ENCODE peak calls at places on chromosome 20, in four cellular contexts. P is stimulated activated CD4-positive, alpha-beta T cell treated with anti-CD3 and anti-CD28 coated beads, Interleukin-2, amount 100 ng/mL, for 48 hours; K is iris pigment epithelial cell; J is H54. U is an unnamed sample.

GRCh38 chr20:61683721-61684120 is 382.0 kb downstream of the TAF4 start:
- DNase-seq in P (no peak), K (no peak), J (no peak), U (no peak)

GRCh38 chr20:60078351-60079250 is 120.4 kb downstream of the CDH26 start:
- DNase-seq in P (no peak), K (no peak), J (no peak), U (peak)

GRCh38 chr20:46343358-46344357 is 35.4 kb upstream of the CDH22 start:
- DNase-seq in P (no peak), K (no peak), J (no peak), U (no peak)

GRCh38 chr20:59019217-59019616 is at the start of gene TUBB1:
- DNase-seq in P (no peak), K (no peak), J (no peak), U (no peak)

GRCh38 chr20:21394120-21394519 is 3.2 kb downstream of the NKX2-4 start:
- DNase-seq in P (no peak), K (no peak), J (no peak), U (no peak)

GRCh38 chr20:44211177-44212039 is 837 bp upstream of the OSER1 start:
- DNase-seq in P (no peak), K (peak), J (no peak), U (no peak)

GRCh38 chr20:20780127-20780822 is 67.8 kb upstream of the RALGAPA2 start:
- DNase-seq in P (no peak), K (peak), J (no peak), U (peak)

GRCh38 chr20:3612795-3613560 is 50.2 kb downstream of the GFRA4 start:
- DNase-seq in P (no peak), K (peak), J (no peak), U (peak)

GRCh38 chr20:37505263-37506165 is 15.5 kb upstream of the NNAT start:
- DNase-seq in P (no peak), K (no peak), J (no peak), U (no peak)

GRCh38 chr20:62358171-62358719 is 8.9 kb downstream of the LAMA5 start:
- DNase-seq in P (no peak), K (no peak), J (peak), U (no peak)

GRCh38 chr20:12053348-12053747 is 135.7 kb downstream of the BTBD3 start:
- DNase-seq in P (no peak), K (peak), J (peak), U (peak)

GRCh38 chr20:5720696-5721095 is 29.5 kb upstream of the SHLD1 start:
- DNase-seq in P (no peak), K (no peak), J (no peak), U (no peak)

GRCh38 chr20:42368910-42369309 is 750.7 kb upstream of the CHD6 start:
- DNase-seq in P (no peak), K (no peak), J (no peak), U (no peak)

GRCh38 chr20:63627129-63627699 is 313 bp upstream of the GMEB2 start:
- DNase-seq in P (peak), K (peak), J (peak), U (peak)

GRCh38 chr20:8242066-8242465 is 110.0 kb downstream of the PLCB1 start:
- DNase-seq in P (no peak), K (no peak), J (no peak), U (no peak)

GRCh38 chr20:31485450-31486339 is 10.6 kb downstream of the REM1 start:
- DNase-seq in P (no peak), K (peak), J (no peak), U (no peak)

GRCh38 chr20:10846831-10847230 is 173.0 kb upstream of the JAG1 start:
- DNase-seq in P (no peak), K (no peak), J (no peak), U (no peak)

GRCh38 chr20:19784511-19785172 is 26.6 kb downstream of the RIN2 start:
- DNase-seq in P (peak), K (peak), J (peak), U (peak)